ENCODE peak calls at places on chromosomes 13 and 19, in nine cellular contexts. J, X, D, P, W, M, L, F and T are unnamed samples.

GRCh38 chr19:45668342-45668871 is 386 bp downstream of the GIPR start:
- DNase-seq in J (no peak), X (no peak), D (no peak), P (no peak), W (no peak), M (no peak), L (no peak), F (no peak), T (no peak)

GRCh38 chr19:4455742-4456565 is 1.6 kb downstream of the UBXN6 start:
- DNase-seq in J (peak; percentile 61), X (no peak), D (no peak), P (no peak), W (peak; percentile 72), M (no peak), L (peak; percentile 85), F (no peak), T (peak; percentile 79)

GRCh38 chr19:1789282-1790020 is 22.6 kb downstream of the ATP8B3 start:
- DNase-seq in J (no peak), X (no peak), D (no peak), P (no peak), W (no peak), M (no peak), L (no peak), F (no peak), T (no peak)

GRCh38 chr13:107807306-107808073 is 407.8 kb downstream of the LIG4 start:
- DNase-seq in J (no peak), X (no peak), D (no peak), P (no peak), W (no peak), M (no peak), L (no peak), F (no peak), T (peak; percentile 11)

GRCh38 chr19:48737360-48737998 is 2.9 kb downstream of the RASIP1 start:
- DNase-seq in J (no peak), X (no peak), D (no peak), P (no peak), W (no peak), M (peak; percentile 51), L (no peak), F (no peak), T (no peak)

GRCh38 chr13:48808689-48809088 is 155.0 kb downstream of the CYSLTR2 start:
- DNase-seq in J (no peak), X (no peak), D (no peak), P (no peak), W (no peak), M (peak; percentile 40), L (peak; percentile 40), F (no peak), T (peak; percentile 26)

GRCh38 chr13:47036291-47037008 is 139.6 kb upstream of the HTR2A start:
- DNase-seq in J (no peak), X (peak; percentile 30), D (no peak), P (no peak), W (no peak), M (no peak), L (no peak), F (no peak), T (no peak)

GRCh38 chr13:111664696-111665095 is 344.3 kb downstream of the TEX29 start:
- DNase-seq in J (no peak), X (no peak), D (no peak), P (no peak), W (no peak), M (no peak), L (no peak), F (no peak), T (no peak)

GRCh38 chr19:1076951-1077350 is 10.0 kb downstream of the ARHGAP45 start:
- DNase-seq in J (peak; percentile 65), X (peak; percentile 87), D (peak; percentile 86), P (peak; percentile 65), W (no peak), M (no peak), L (no peak), F (no peak), T (no peak)

GRCh38 chr19:13727798-13728197 is 36.5 kb upstream of the MRI1 start:
- DNase-seq in J (no peak), X (no peak), D (no peak), P (no peak), W (no peak), M (no peak), L (peak; percentile 73), F (no peak), T (peak; percentile 90)

GRCh38 chr13:52968074-52968700 is 60.4 kb upstream of the OLFM4 start:
- DNase-seq in J (peak; percentile 64), X (peak; percentile 31), D (peak; percentile 14), P (peak; percentile 71), W (peak; percentile 80), M (peak; percentile 86), L (peak; percentile 72), F (peak; percentile 70), T (peak; percentile 54)

GRCh38 chr19:49921871-49922755 is 6.9 kb upstream of the ATF5 start:
- DNase-seq in J (no peak), X (no peak), D (no peak), P (no peak), W (no peak), M (no peak), L (peak; percentile 72), F (no peak), T (peak; percentile 69)

GRCh38 chr19:48391100-48392005 is at the start of gene KDELR1:
- DNase-seq in J (peak; percentile 81), X (peak; percentile 81), D (peak; percentile 53), P (peak; percentile 64), W (peak; percentile 77), M (peak; percentile 75), L (peak; percentile 77), F (peak; percentile 74), T (peak; percentile 71)

GRCh38 chr13:95706356-95706755 is 29.4 kb downstream of the DNAJC3 start:
- DNase-seq in J (no peak), X (no peak), D (no peak), P (no peak), W (no peak), M (no peak), L (no peak), F (no peak), T (no peak)

GRCh38 chr13:43363156-43363918 is 340.0 kb downstream of the DNAJC15 start:
- DNase-seq in J (no peak), X (no peak), D (no peak), P (no peak), W (no peak), M (no peak), L (peak; percentile 68), F (no peak), T (peak; percentile 88)

GRCh38 chr13:113863511-113864302 is at the start of gene GAS6:
- DNase-seq in J (peak; percentile 83), X (no peak), D (no peak), P (no peak), W (peak; percentile 55), M (peak; percentile 64), L (peak; percentile 35), F (peak; percentile 51), T (peak; percentile 34)

GRCh38 chr19:43624933-43625332 is 5.5 kb upstream of the ZNF428 start:
- DNase-seq in J (peak; percentile 63), X (peak; percentile 66), D (peak; percentile 75), P (peak; percentile 26), W (no peak), M (no peak), L (peak; percentile 56), F (no peak), T (no peak)

GRCh38 chr13:70523622-70524021 is 415.4 kb upstream of the KLHL1 start:
- DNase-seq in J (no peak), X (no peak), D (no peak), P (no peak), W (no peak), M (no peak), L (peak; percentile 1), F (no peak), T (no peak)

GRCh38 chr19:29858621-29859020 is 46.8 kb downstream of the CCNE1 start:
- DNase-seq in J (no peak), X (no peak), D (no peak), P (no peak), W (no peak), M (no peak), L (no peak), F (no peak), T (no peak)
- H3K4me3 ChIP-seq in J (no peak overlapping the region), X (no peak overlapping the region), D (no peak overlapping the region), P (no peak overlapping the region), W (no peak overlapping the region), M (no peak overlapping the region), L (no peak overlapping the region), F (no peak overlapping the region), T (no peak overlapping the region)

DNA sequence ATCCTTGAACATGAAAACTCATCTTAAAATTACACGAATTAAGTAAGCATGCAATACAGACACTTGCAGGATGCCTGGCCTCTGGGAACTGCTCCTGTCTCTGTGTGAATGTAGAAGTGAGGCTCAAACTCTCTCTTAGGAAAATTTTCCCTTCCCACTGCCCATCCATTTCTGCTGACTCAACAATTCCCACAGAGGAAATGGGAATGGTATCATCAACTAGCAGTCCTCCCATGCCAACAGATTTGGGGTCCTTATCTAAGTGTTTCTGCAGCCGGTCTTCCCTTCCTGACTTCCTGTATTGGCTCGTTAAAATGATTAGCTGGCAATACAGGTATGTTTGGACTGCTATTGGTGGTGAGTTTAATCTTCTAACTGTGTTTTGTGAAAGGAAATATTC is 85.8 kb downstream of the DOCK9 start:
- DNase-seq in J (no peak), X (no peak), D (no peak), P (no peak), W (no peak), M (no peak), L (no peak), F (no peak), T (no peak)
- H3K4me3 ChIP-seq in J (no peak overlapping the region), X (no peak overlapping the region), D (no peak overlapping the region), P (no peak overlapping the region), W (no peak overlapping the region), M (no peak overlapping the region), L (no peak overlapping the region), F (no peak overlapping the region), T (no peak overlapping the region)

GRCh38 chr19:40280608-40281221 is 4.4 kb downstream of the AKT2 start:
- DNase-seq in J (no peak), X (no peak), D (no peak), P (no peak), W (peak; percentile 70), M (no peak), L (no peak), F (no peak), T (no peak)

GRCh38 chr19:40282920-40283319 is 2.2 kb downstream of the AKT2 start:
- DNase-seq in J (no peak), X (no peak), D (no peak), P (no peak), W (no peak), M (no peak), L (no peak), F (no peak), T (no peak)

GRCh38 chr19:40281381-40282208 is 3.5 kb downstream of the AKT2 start:
- DNase-seq in J (no peak), X (no peak), D (no peak), P (no peak), W (no peak), M (no peak), L (peak; percentile 15), F (no peak), T (no peak)

GRCh38 chr19:40283414-40284250 is 1.5 kb downstream of the AKT2 start:
- DNase-seq in J (no peak), X (no peak), D (no peak), P (no peak), W (no peak), M (no peak), L (no peak), F (no peak), T (no peak)

GRCh38 chr19:40282209-40282580 is 3.0 kb downstream of the AKT2 start:
- DNase-seq in J (no peak), X (no peak), D (no peak), P (no peak), W (no peak), M (no peak), L (no peak), F (no peak), T (no peak)
- H3K4me3 ChIP-seq in J (no peak overlapping the region), X (no peak overlapping the region), D (no peak overlapping the region), P (no peak overlapping the region), W (no peak overlapping the region), M (no peak overlapping the region), L (no peak overlapping the region), F (no peak overlapping the region), T (no peak overlapping the region)

GRCh38 chr19:17556995-17557394 is 1.5 kb downstream of the COLGALT1 start:
- DNase-seq in J (no peak), X (no peak), D (no peak), P (no peak), W (no peak), M (no peak), L (no peak), F (no peak), T (no peak)
- H3K4me3 ChIP-seq in J (peak overlapping the region; percentile 95), X (peak overlapping the region; percentile 96), D (no peak overlapping the region), P (no peak overlapping the region), W (no peak overlapping the region), M (no peak overlapping the region), L (peak overlapping the region; percentile 94), F (peak overlapping the region; percentile 88), T (peak overlapping the region; percentile 84)